ENCODE peak calls at places on chromosomes 1 and 21, in six cellular contexts. W, D, E, H, T and F are unnamed samples.

GRCh38 chr1:166590161-166590560 is 249.1 kb upstream of the POGK start:
- DNase-seq in W (no peak), D (no peak), E (no peak), H (no peak), T (no peak), F (no peak)

GRCh38 chr1:222928212-222928611 is 113.4 kb downstream of the DISP1 start:
- DNase-seq in W (peak; percentile 58), D (no peak), E (peak; percentile 84), H (peak; percentile 39), T (no peak), F (no peak)

GRCh38 chr1:108512239-108513071 is 47.4 kb upstream of the EEIG2 start:
- DNase-seq in W (peak; percentile 70), D (no peak), E (no peak), H (no peak), T (no peak), F (no peak)

GRCh38 chr1:175192111-175192629 is 406 bp downstream of the KIAA0040 start:
- DNase-seq in W (peak; percentile 8), D (no peak), E (peak; percentile 86), H (peak; percentile 37), T (peak; percentile 69), F (no peak)

GRCh38 chr1:89605692-89606091 is 27.2 kb upstream of the LRRC8C start:
- DNase-seq in W (peak; percentile 80), D (no peak), E (no peak), H (no peak), T (peak; percentile 85), F (no peak)

GRCh38 chr21:43864313-43864805 is 664 bp upstream of the AGPAT3 start:
- DNase-seq in W (no peak), D (peak; percentile 33), E (peak; percentile 78), H (no peak), T (peak; percentile 50), F (peak; percentile 47)

GRCh38 chr1:44406761-44407429 is 1.8 kb downstream of the RNF220 start:
- DNase-seq in W (no peak), D (no peak), E (no peak), H (no peak), T (no peak), F (peak; percentile 17)

GRCh38 chr1:195580988-195581387 is 1027.3 kb downstream of the KCNT2 start:
- DNase-seq in W (no peak), D (peak; percentile 17), E (no peak), H (no peak), T (no peak), F (no peak)

GRCh38 chr1:75967719-75968118 is 35.5 kb upstream of the ASB17 start:
- DNase-seq in W (no peak), D (no peak), E (no peak), H (no peak), T (no peak), F (no peak)

GRCh38 chr1:85134583-85135455 is 66.0 kb downstream of the SYDE2 start:
- DNase-seq in W (peak; percentile 57), D (no peak), E (peak; percentile 61), H (no peak), T (peak; percentile 60), F (no peak)

GRCh38 chr1:152884966-152885624 is 7.0 kb downstream of the SMCP start:
- DNase-seq in W (no peak), D (no peak), E (no peak), H (no peak), T (peak; percentile 92), F (no peak)

GRCh38 chr1:107626075-107626796 is 338.7 kb downstream of the VAV3 start:
- DNase-seq in W (no peak), D (no peak), E (no peak), H (no peak), T (no peak), F (no peak)

GRCh38 chr1:183267646-183268431 is 81.8 kb downstream of the LAMC2 start:
- DNase-seq in W (peak; percentile 97), D (no peak), E (no peak), H (no peak), T (peak; percentile 98), F (no peak)

GRCh38 chr1:20868263-20868662 is 81.2 kb upstream of the HP1BP3 start:
- DNase-seq in W (no peak), D (no peak), E (no peak), H (no peak), T (no peak), F (no peak)

GRCh38 chr1:119987112-119987511 is 82.3 kb downstream of the NOTCH2 start:
- DNase-seq in W (peak; percentile 92), D (peak; percentile 3), E (no peak), H (no peak), T (peak; percentile 96), F (no peak)

GRCh38 chr1:225767591-225768540 is 9.8 kb upstream of the SRP9 start:
- DNase-seq in W (peak; percentile 87), D (no peak), E (peak; percentile 47), H (peak; percentile 70), T (peak; percentile 94), F (no peak)

GRCh38 chr1:112731451-112731850 is 16.3 kb upstream of the PPM1J start:
- DNase-seq in W (no peak), D (no peak), E (no peak), H (no peak), T (no peak), F (no peak)

GRCh38 chr1:112723511-112723839 is 8.3 kb upstream of the PPM1J start:
- DNase-seq in W (no peak), D (no peak), E (no peak), H (no peak), T (no peak), F (no peak)

GRCh38 chr1:112729909-112730308 is 14.8 kb upstream of the PPM1J start:
- DNase-seq in W (no peak), D (no peak), E (no peak), H (no peak), T (no peak), F (no peak)

GRCh38 chr1:112722601-112723510 is 7.7 kb upstream of the PPM1J start:
- DNase-seq in W (peak; percentile 75), D (no peak), E (no peak), H (no peak), T (no peak), F (no peak)

GRCh38 chr1:112727716-112728115 is 12.6 kb upstream of the PPM1J start:
- DNase-seq in W (no peak), D (no peak), E (no peak), H (no peak), T (no peak), F (no peak)
- TF ChIP-seq CTCF in W (no peak), D (no peak), E (no peak), H (no peak), T (no peak), F (no peak)

GRCh38 chr1:33430751-33431593 is at the start of gene PHC2:
- DNase-seq in W (peak; percentile 96), D (peak; percentile 90), E (peak; percentile 99), H (peak; percentile 94), T (peak; percentile 97), F (peak; percentile 97)

GRCh38 chr1:33426906-33427305 is 4.0 kb downstream of the PHC2 start:
- DNase-seq in W (no peak), D (no peak), E (no peak), H (no peak), T (no peak), F (no peak)

GRCh38 chr1:33429332-33429731 is 1.6 kb downstream of the PHC2 start:
- DNase-seq in W (no peak), D (no peak), E (no peak), H (no peak), T (no peak), F (no peak)

GRCh38 chr1:33428661-33429060 is 2.2 kb downstream of the PHC2 start:
- DNase-seq in W (no peak), D (no peak), E (no peak), H (no peak), T (no peak), F (no peak)

GRCh38 chr1:33429846-33430750 is 797 bp downstream of the PHC2 start:
- DNase-seq in W (no peak), D (peak; percentile 5), E (peak; percentile 52), H (no peak), T (peak; percentile 32), F (peak; percentile 32)
- TF ChIP-seq CTCF in W (no peak), D (no peak), E (no peak), H (no peak), T (no peak), F (no peak)

DNA sequence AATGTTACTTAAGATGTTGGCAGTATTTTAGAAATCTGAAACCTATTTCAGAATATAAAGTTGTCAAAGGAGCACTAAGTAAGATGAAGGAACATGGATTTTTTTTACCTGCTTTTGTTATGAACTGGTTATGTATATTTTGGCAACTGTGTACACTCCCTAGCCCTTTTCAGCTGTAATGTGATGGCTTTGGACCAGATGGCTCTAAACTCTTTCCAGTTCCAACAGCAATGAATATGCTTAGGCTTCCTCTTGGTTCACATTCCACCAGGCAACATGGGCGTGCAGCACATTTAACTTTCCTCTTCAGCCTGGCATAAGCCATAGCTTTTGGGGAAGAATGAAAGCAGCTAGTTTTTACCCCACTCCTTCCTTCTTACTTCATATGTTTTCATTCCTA is 95.6 kb upstream of the ADAMTS5 start:
- DNase-seq in W (no peak), D (no peak), E (no peak), H (no peak), T (no peak), F (no peak)
- TF ChIP-seq CTCF in W (no peak), D (no peak), E (no peak), H (no peak), T (no peak), F (no peak)

DNA sequence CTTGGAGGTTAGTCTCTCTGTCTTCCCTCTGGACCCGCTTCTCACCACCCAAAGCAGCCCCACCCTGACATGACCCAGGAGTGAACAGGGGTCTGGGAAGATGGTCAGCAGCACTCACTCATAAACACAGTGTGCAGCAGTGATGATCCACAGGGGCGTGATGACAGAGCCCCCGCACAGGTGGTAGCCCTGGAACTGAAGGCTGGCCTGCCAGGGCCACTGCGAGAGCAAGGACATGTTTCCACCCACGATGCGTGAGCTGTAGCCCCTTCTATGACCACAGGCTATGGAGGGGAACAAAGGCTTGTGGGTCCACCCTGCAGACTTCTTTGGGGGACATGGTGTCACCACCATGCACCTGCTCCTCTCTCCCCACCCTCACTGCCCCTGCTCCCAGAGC is 12.9 kb downstream of the TMPRSS3 start:
- DNase-seq in W (no peak), D (no peak), E (no peak), H (no peak), T (no peak), F (no peak)
- TF ChIP-seq CTCF in W (no peak), D (no peak), E (no peak), H (no peak), T (no peak), F (no peak)

DNA sequence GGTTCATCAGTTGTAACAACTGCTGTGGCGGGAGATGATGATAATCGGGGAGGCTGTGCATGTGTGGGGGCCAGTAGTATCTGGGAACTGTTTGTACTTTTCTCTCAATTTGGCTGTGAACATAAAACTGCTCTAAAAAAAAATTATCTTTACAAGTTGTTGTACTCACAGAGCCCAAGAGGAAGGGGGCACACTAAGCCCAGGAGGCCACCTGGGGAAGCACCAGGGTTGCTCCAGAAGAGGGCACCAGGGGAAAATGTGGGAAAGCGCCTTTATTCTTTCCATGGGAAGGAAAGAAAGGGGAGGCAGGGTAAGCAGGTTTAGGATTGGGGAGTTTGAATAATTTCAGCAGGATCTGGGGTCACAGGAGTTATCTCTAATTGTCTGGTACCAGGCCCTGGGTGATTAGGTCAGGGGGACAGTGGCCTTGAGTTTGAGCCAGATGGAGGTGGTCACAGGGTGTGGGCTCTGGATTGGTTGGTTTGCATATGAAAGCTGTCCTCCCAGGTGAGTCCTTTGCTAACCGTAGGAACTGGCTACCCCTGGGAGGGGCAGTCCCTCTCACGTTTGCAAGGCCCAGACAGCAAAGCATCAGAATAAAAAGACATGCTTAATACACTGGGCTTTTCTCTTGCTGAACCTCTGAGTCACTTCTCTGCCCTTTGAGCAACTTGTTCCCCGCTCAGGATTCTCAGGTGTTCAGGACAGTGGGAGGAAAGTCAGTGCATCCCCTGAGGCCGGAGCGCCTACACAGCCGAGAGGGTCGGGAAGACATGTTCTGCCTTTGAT is 11.2 kb downstream of the MYOC start:
- DNase-seq in W (no peak), D (no peak), E (no peak), H (no peak), T (no peak), F (no peak)
- TF ChIP-seq CTCF in W (no peak), D (no peak), E (no peak), H (no peak), T (no peak), F (no peak)